ENCODE peak calls at places on chromosomes 1 and 21, in ten cellular contexts. S is transverse colon, Q is prostate gland, G is A549, X is heart left ventricle, L is IMR-90, C is thyroid gland, A is uterus, D is adrenal gland, Y is upper lobe of left lung. Z is an unnamed sample.

GRCh38 chr1:183841950-183842816 is 37.3 kb downstream of the RGL1 start:
- DNase-seq in S (peak; percentile 26), Q (peak; percentile 21), G (no peak), X (peak; percentile 31), L (peak; percentile 97), C (no peak), A (peak; percentile 39), D (no peak), Y (no peak), Z (no peak)

GRCh38 chr1:234721476-234722266 is 111.7 kb upstream of the IRF2BP2 start:
- DNase-seq in S (peak; percentile 54), Q (peak; percentile 62), G (no peak), X (peak; percentile 74), L (peak; percentile 98), C (peak; percentile 83), A (peak; percentile 91), D (peak; percentile 85), Y (no peak), Z (peak; percentile 58)

GRCh38 chr1:202811296-202812175 is 782 bp downstream of the PCAT6 start:
- DNase-seq in S (peak; percentile 44), Q (no peak), G (no peak), X (no peak), L (peak; percentile 13), C (peak; percentile 28), A (peak; percentile 26), D (peak; percentile 29), Y (peak; percentile 85), Z (peak; percentile 52)

GRCh38 chr1:56477164-56478111 is 101.9 kb downstream of the PLPP3 start:
- DNase-seq in S (peak; percentile 52), Q (no peak), G (no peak), X (peak; percentile 85), L (peak; percentile 65), C (peak; percentile 88), A (peak; percentile 73), D (peak; percentile 60), Y (peak; percentile 89), Z (no peak)

GRCh38 chr1:30466026-30466425 is 257.4 kb downstream of the MATN1 start:
- DNase-seq in S (no peak), Q (no peak), G (no peak), X (no peak), L (no peak), C (no peak), A (no peak), D (no peak), Y (no peak), Z (no peak)

GRCh38 chr1:165928075-165928731 is 100.8 kb downstream of the UCK2 start:
- DNase-seq in S (peak; percentile 31), Q (no peak), G (peak; percentile 63), X (no peak), L (peak; percentile 56), C (peak; percentile 22), A (peak; percentile 36), D (peak; percentile 26), Y (no peak), Z (peak; percentile 63)

GRCh38 chr1:57553666-57554065 is 129.8 kb upstream of the DAB1 start:
- DNase-seq in S (no peak), Q (no peak), G (no peak), X (no peak), L (no peak), C (no peak), A (no peak), D (no peak), Y (no peak), Z (no peak)

GRCh38 chr1:118291686-118292085 is 106.7 kb upstream of the SPAG17 start:
- DNase-seq in S (no peak), Q (no peak), G (no peak), X (peak; percentile 59), L (no peak), C (no peak), A (no peak), D (no peak), Y (no peak), Z (no peak)

GRCh38 chr1:221336141-221336540 is 405.7 kb downstream of the DUSP10 start:
- DNase-seq in S (no peak), Q (no peak), G (no peak), X (no peak), L (peak; percentile 61), C (no peak), A (no peak), D (no peak), Y (no peak), Z (no peak)

GRCh38 chr1:156517746-156518145 is 17.2 kb upstream of the MEF2D start:
- DNase-seq in S (peak; percentile 35), Q (no peak), G (no peak), X (no peak), L (no peak), C (no peak), A (no peak), D (no peak), Y (no peak), Z (no peak)

GRCh38 chr1:20588634-20589225 is at the start of gene CDA:
- DNase-seq in S (peak; percentile 77), Q (no peak), G (peak; percentile 46), X (peak; percentile 33), L (no peak), C (no peak), A (no peak), D (no peak), Y (peak; percentile 56), Z (peak; percentile 20)

GRCh38 chr1:151523331-151523730 is 12.1 kb downstream of the CGN start:
- DNase-seq in S (no peak), Q (no peak), G (no peak), X (no peak), L (no peak), C (no peak), A (no peak), D (no peak), Y (no peak), Z (no peak)

GRCh38 chr21:22961248-22961647 is 1963.0 kb downstream of the NCAM2 start:
- DNase-seq in S (no peak), Q (no peak), G (no peak), X (no peak), L (no peak), C (no peak), A (no peak), D (no peak), Y (no peak), Z (no peak)

GRCh38 chr1:193115629-193116227 is 6.1 kb upstream of the CDC73 start:
- DNase-seq in S (no peak), Q (no peak), G (peak; percentile 83), X (no peak), L (peak; percentile 100), C (peak; percentile 21), A (peak; percentile 69), D (peak; percentile 77), Y (no peak), Z (peak; percentile 13)

DNA sequence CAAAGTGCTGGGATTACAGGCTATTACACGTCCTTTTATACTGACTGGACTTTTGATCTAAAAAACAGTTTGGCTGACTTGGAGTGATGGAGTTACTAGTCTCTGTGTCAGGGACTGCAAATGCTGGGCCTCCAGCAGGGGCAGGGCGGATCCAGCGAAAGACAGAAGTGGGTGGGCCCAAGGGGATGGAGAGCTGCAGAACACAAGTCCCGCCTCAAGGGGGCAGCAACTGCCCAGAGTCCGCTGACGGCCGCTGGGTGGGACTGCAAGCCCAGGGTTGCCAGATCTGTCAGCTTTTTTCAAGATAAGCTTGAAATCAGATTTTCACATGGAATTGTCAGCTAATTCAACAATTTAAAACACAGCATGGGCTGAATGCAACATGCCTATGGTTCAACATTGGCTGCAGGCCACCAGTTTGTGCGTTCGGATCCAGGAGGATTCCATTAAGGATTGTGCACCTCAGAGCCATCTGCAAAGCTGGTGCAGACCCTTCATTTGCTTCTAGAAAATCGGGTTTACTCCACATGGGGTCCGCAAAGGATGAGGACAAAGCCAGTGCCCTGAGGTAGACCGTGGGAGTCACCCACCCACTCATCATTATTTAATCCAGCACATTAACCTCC is 10.7 kb downstream of the STMN1 start:
- DNase-seq in S (peak; percentile 92), Q (peak; percentile 77), G (peak; percentile 93), X (peak; percentile 92), L (peak; percentile 92), C (peak; percentile 87), A (peak; percentile 91), D (peak; percentile 87), Y (peak; percentile 89), Z (peak; percentile 90)
- TF ChIP-seq POLR2A in S (no peak), Q (no peak), G (no peak), X (peak; percentile 16), L (peak; percentile 52), C (no peak), A (no peak), D (no peak), Y (peak; percentile 24), Z (no peak)

GRCh38 chr1:28417441-28418277 is 48.1 kb downstream of the PHACTR4 start:
- DNase-seq in S (no peak), Q (no peak), G (peak; percentile 53), X (no peak), L (peak; percentile 65), C (no peak), A (no peak), D (peak; percentile 83), Y (no peak), Z (peak; percentile 32)
- H3K4me3 ChIP-seq in S (no peak overlapping the region), Q (no peak overlapping the region), G (no peak overlapping the region), X (no peak overlapping the region), L (no peak overlapping the region), C (no peak overlapping the region), A (no peak overlapping the region), D (no peak overlapping the region), Y (no peak overlapping the region), Z (no peak overlapping the region)

GRCh38 chr1:8858888-8859706 is 19.4 kb downstream of the ENO1 start:
- DNase-seq in S (no peak), Q (peak; percentile 45), G (no peak), X (no peak), L (peak; percentile 67), C (peak; percentile 82), A (peak; percentile 59), D (peak; percentile 52), Y (no peak), Z (peak; percentile 79)
- TF ChIP-seq CTCF in S (peak; percentile 63), Q (peak; percentile 32), G (peak; percentile 52), X (peak; percentile 59), L (peak; percentile 60), C (peak; percentile 55), A (peak; percentile 63), D (peak; percentile 58), Y (peak; percentile 21), Z (peak; percentile 65)

GRCh38 chr1:28887418-28887834 is 26.9 kb upstream of the EPB41 start:
- DNase-seq in S (peak; percentile 60), Q (no peak), G (no peak), X (peak; percentile 37), L (no peak), C (peak; percentile 49), A (peak; percentile 25), D (peak; percentile 42), Y (peak; percentile 91), Z (peak; percentile 67)

GRCh38 chr1:28885982-28886730 is 28.2 kb upstream of the EPB41 start:
- DNase-seq in S (no peak), Q (no peak), G (no peak), X (no peak), L (no peak), C (peak; percentile 6), A (no peak), D (no peak), Y (no peak), Z (peak; percentile 52)

GRCh38 chr1:28887835-28888682 is 26.3 kb upstream of the EPB41 start:
- DNase-seq in S (peak; percentile 55), Q (no peak), G (no peak), X (peak; percentile 75), L (no peak), C (peak; percentile 83), A (peak; percentile 38), D (peak; percentile 64), Y (peak; percentile 82), Z (peak; percentile 31)

GRCh38 chr1:28885472-28885877 is 28.9 kb upstream of the EPB41 start:
- DNase-seq in S (no peak), Q (no peak), G (no peak), X (no peak), L (no peak), C (no peak), A (no peak), D (no peak), Y (no peak), Z (peak; percentile 18)

GRCh38 chr1:28886731-28887417 is 27.5 kb upstream of the EPB41 start:
- DNase-seq in S (peak; percentile 93), Q (peak; percentile 85), G (peak; percentile 93), X (peak; percentile 89), L (peak; percentile 48), C (peak; percentile 92), A (peak; percentile 79), D (peak; percentile 91), Y (peak; percentile 97), Z (peak; percentile 90)
- TF ChIP-seq POLR2A in S (peak; percentile 84), Q (peak; percentile 89), G (no peak), X (peak; percentile 70), L (no peak), C (peak; percentile 92), A (no peak), D (peak; percentile 51), Y (peak; percentile 48), Z (peak; percentile 63)